ENCODE peak calls at places on chromosome 14, in six cellular contexts. W is hepatocyte; A is T follicular helper cell; S is HTR-8/SVneo; Q is hypothalamus; K is stimulated activated CD4-positive, alpha-beta T cell treated with anti-CD3 and anti-CD28 coated beads, TNF-alpha, amount 100 ng/mL, for 4 hours. E is an unnamed sample.

GRCh38 chr14:27608377-27608776 is 1010.5 kb upstream of the NOVA1 start:
- DNase-seq in W (no peak), A (no peak), S (no peak), Q (no peak), K (no peak), E (no peak)

GRCh38 chr14:89813485-89814080 is 140.9 kb downstream of the EFCAB11 start:
- DNase-seq in W (peak; percentile 43), A (no peak), S (peak; percentile 56), Q (no peak), K (no peak), E (no peak)

GRCh38 chr14:101361044-101361443 is 200.3 kb upstream of the DIO3 start:
- DNase-seq in W (no peak), A (no peak), S (no peak), Q (no peak), K (no peak), E (no peak)

GRCh38 chr14:45252356-45253069 is 489 bp downstream of the MIS18BP1 start:
- DNase-seq in W (peak; percentile 6), A (no peak), S (no peak), Q (no peak), K (no peak), E (no peak)

GRCh38 chr14:64700894-64701293 is 3.3 kb upstream of the PLEKHG3 start:
- DNase-seq in W (no peak), A (no peak), S (no peak), Q (no peak), K (no peak), E (no peak)

GRCh38 chr14:94101748-94102147 is 8.8 kb upstream of the IFI27 start:
- DNase-seq in W (no peak), A (no peak), S (no peak), Q (no peak), K (no peak), E (no peak)

GRCh38 chr14:62796431-62796830 is 248.8 kb downstream of the KCNH5 start:
- DNase-seq in W (no peak), A (no peak), S (no peak), Q (no peak), K (no peak), E (no peak)

GRCh38 chr14:100810435-100810834 is 15.5 kb upstream of the MEG3 start:
- DNase-seq in W (no peak), A (no peak), S (no peak), Q (no peak), K (no peak), E (no peak)

GRCh38 chr14:24432259-24433131 is 2.7 kb downstream of the KHNYN start:
- DNase-seq in W (no peak), A (no peak), S (no peak), Q (no peak), K (no peak), E (no peak)

GRCh38 chr14:51895425-51895824 is 35.0 kb downstream of the GNG2 start:
- DNase-seq in W (no peak), A (no peak), S (no peak), Q (no peak), K (no peak), E (no peak)

GRCh38 chr14:75832621-75833297 is 149.0 kb downstream of the TGFB3 start:
- DNase-seq in W (no peak), A (no peak), S (no peak), Q (no peak), K (no peak), E (no peak)

GRCh38 chr14:22542360-22542759 is 46.7 kb downstream of the DAD1 start:
- DNase-seq in W (no peak), A (no peak), S (no peak), Q (no peak), K (no peak), E (no peak)

GRCh38 chr14:33986804-33987203 is 35.9 kb upstream of the EGLN3 start:
- DNase-seq in W (peak; percentile 39), A (no peak), S (peak; percentile 70), Q (no peak), K (no peak), E (no peak)

GRCh38 chr14:92400579-92401444 is 77.8 kb downstream of the SLC24A4 start:
- DNase-seq in W (no peak), A (no peak), S (no peak), Q (no peak), K (no peak), E (no peak)

GRCh38 chr14:93984070-93984469 is 7.7 kb upstream of the ASB2 start:
- DNase-seq in W (no peak), A (no peak), S (no peak), Q (no peak), K (no peak), E (no peak)

GRCh38 chr14:75578099-75578785 is at the start of gene FLVCR2:
- DNase-seq in W (peak; percentile 91), A (peak; percentile 37), S (peak; percentile 95), Q (peak; percentile 47), K (peak; percentile 53), E (peak; percentile 56)

GRCh38 chr14:70934502-70935134 is 27.4 kb downstream of the PCNX1 start:
- DNase-seq in W (peak; percentile 38), A (no peak), S (no peak), Q (no peak), K (no peak), E (no peak)

GRCh38 chr14:104866451-104867370 is 1.6 kb downstream of the CEP170B start:
- DNase-seq in W (peak; percentile 6), A (no peak), S (no peak), Q (no peak), K (no peak), E (no peak)

GRCh38 chr14:21104448-21105060 is 3.7 kb downstream of the TMEM253 start:
- DNase-seq in W (peak; percentile 90), A (peak; percentile 50), S (peak; percentile 51), Q (peak; percentile 68), K (no peak), E (no peak)

GRCh38 chr14:100523536-100524025 is 63.6 kb downstream of the BEGAIN start:
- DNase-seq in W (no peak), A (no peak), S (no peak), Q (no peak), K (no peak), E (no peak)

GRCh38 chr14:32458720-32459119 is 129.6 kb downstream of the AKAP6 start:
- DNase-seq in W (no peak), A (no peak), S (no peak), Q (no peak), K (no peak), E (no peak)

E was measured in activated B cell treated with CpG ODN at 0.5 μM for 24 hours.